ENCODE peak calls at places on chromosomes 1 and 21, in six cellular contexts. One of them, this sample, is unnamed.

GRCh38 chr1:33742663-33743062 is 121.2 kb upstream of the HMGB4 start:
- DNase-seq in sigmoid colon: no peak
- DNase-seq in breast epithelium: no peak
- DNase-seq in HCT116: no peak
- DNase-seq in suprapubic skin: no peak
- DNase-seq in stomach: no peak
- DNase-seq in this sample: no peak

GRCh38 chr1:15384301-15384901 is 25.3 kb upstream of the EFHD2 start:
- DNase-seq in sigmoid colon: no peak
- DNase-seq in breast epithelium: no peak
- DNase-seq in HCT116: no peak
- DNase-seq in suprapubic skin: no peak
- DNase-seq in stomach: peak; percentile 45
- DNase-seq in this sample: no peak

GRCh38 chr1:235557495-235557894 is 53.2 kb upstream of the B3GALNT2 start:
- DNase-seq in sigmoid colon: no peak
- DNase-seq in breast epithelium: no peak
- DNase-seq in HCT116: no peak
- DNase-seq in suprapubic skin: no peak
- DNase-seq in stomach: no peak
- DNase-seq in this sample: no peak

GRCh38 chr1:152739841-152740240 is 18.0 kb upstream of the KPRP start:
- DNase-seq in sigmoid colon: no peak
- DNase-seq in breast epithelium: no peak
- DNase-seq in HCT116: no peak
- DNase-seq in suprapubic skin: no peak
- DNase-seq in stomach: no peak
- DNase-seq in this sample: no peak

GRCh38 chr1:183780159-183780558 is 24.8 kb upstream of the RGL1 start:
- DNase-seq in sigmoid colon: no peak
- DNase-seq in breast epithelium: no peak
- DNase-seq in HCT116: no peak
- DNase-seq in suprapubic skin: no peak
- DNase-seq in stomach: no peak
- DNase-seq in this sample: no peak

GRCh38 chr1:106875622-106876021 is 180.9 kb upstream of the PRMT6 start:
- DNase-seq in sigmoid colon: no peak
- DNase-seq in breast epithelium: no peak
- DNase-seq in HCT116: no peak
- DNase-seq in suprapubic skin: no peak
- DNase-seq in stomach: no peak
- DNase-seq in this sample: no peak

GRCh38 chr1:14968251-14968812 is 185.2 kb upstream of the TMEM51 start:
- DNase-seq in sigmoid colon: peak; percentile 85
- DNase-seq in breast epithelium: peak; percentile 73
- DNase-seq in HCT116: no peak
- DNase-seq in suprapubic skin: peak; percentile 88
- DNase-seq in stomach: no peak
- DNase-seq in this sample: no peak

GRCh38 chr1:17588048-17588781 is 48.7 kb downstream of the ARHGEF10L start:
- DNase-seq in sigmoid colon: no peak
- DNase-seq in breast epithelium: peak; percentile 65
- DNase-seq in HCT116: no peak
- DNase-seq in suprapubic skin: no peak
- DNase-seq in stomach: peak; percentile 85
- DNase-seq in this sample: peak; percentile 26

GRCh38 chr1:93613895-93614294 is 67.7 kb downstream of the BCAR3 start:
- DNase-seq in sigmoid colon: peak; percentile 79
- DNase-seq in breast epithelium: no peak
- DNase-seq in HCT116: no peak
- DNase-seq in suprapubic skin: no peak
- DNase-seq in stomach: peak; percentile 54
- DNase-seq in this sample: peak; percentile 46

GRCh38 chr21:42616366-42617340 is 36.8 kb upstream of the PDE9A start:
- DNase-seq in sigmoid colon: no peak
- DNase-seq in breast epithelium: no peak
- DNase-seq in HCT116: no peak
- DNase-seq in suprapubic skin: peak; percentile 78
- DNase-seq in stomach: no peak
- DNase-seq in this sample: no peak

GRCh38 chr1:25091671-25092070 is 140.6 kb downstream of the SYF2 start:
- DNase-seq in sigmoid colon: no peak
- DNase-seq in breast epithelium: no peak
- DNase-seq in HCT116: no peak
- DNase-seq in suprapubic skin: no peak
- DNase-seq in stomach: no peak
- DNase-seq in this sample: no peak

GRCh38 chr1:5141750-5142149 is 487.3 kb downstream of the AJAP1 start:
- DNase-seq in sigmoid colon: no peak
- DNase-seq in breast epithelium: no peak
- DNase-seq in HCT116: no peak
- DNase-seq in suprapubic skin: no peak
- DNase-seq in stomach: no peak
- DNase-seq in this sample: no peak

GRCh38 chr1:103525114-103525606 is 339 bp upstream of the RNPC3 start:
- DNase-seq in sigmoid colon: no peak
- DNase-seq in breast epithelium: no peak
- DNase-seq in HCT116: no peak
- DNase-seq in suprapubic skin: no peak
- DNase-seq in stomach: no peak
- DNase-seq in this sample: no peak

GRCh38 chr1:45141247-45142003 is 65.0 kb downstream of the ZSWIM5 start:
- DNase-seq in sigmoid colon: no peak
- DNase-seq in breast epithelium: no peak
- DNase-seq in HCT116: no peak
- DNase-seq in suprapubic skin: no peak
- DNase-seq in stomach: no peak
- DNase-seq in this sample: peak; percentile 79

GRCh38 chr1:3018051-3018471 is 3.2 kb upstream of the ACTRT2 start:
- DNase-seq in sigmoid colon: peak; percentile 48
- DNase-seq in breast epithelium: peak; percentile 28
- DNase-seq in HCT116: no peak
- DNase-seq in suprapubic skin: peak; percentile 58
- DNase-seq in stomach: no peak
- DNase-seq in this sample: no peak

GRCh38 chr1:38287036-38287435 is 240.4 kb upstream of the POU3F1 start:
- DNase-seq in sigmoid colon: no peak
- DNase-seq in breast epithelium: no peak
- DNase-seq in HCT116: no peak
- DNase-seq in suprapubic skin: no peak
- DNase-seq in stomach: no peak
- DNase-seq in this sample: no peak

GRCh38 chr1:236150972-236151371 is 8.6 kb downstream of the GPR137B start:
- DNase-seq in sigmoid colon: no peak
- DNase-seq in breast epithelium: no peak
- DNase-seq in HCT116: no peak
- DNase-seq in suprapubic skin: no peak
- DNase-seq in stomach: no peak
- DNase-seq in this sample: no peak

GRCh38 chr1:19007491-19008441 is 51.3 kb upstream of the IFFO2 start:
- DNase-seq in sigmoid colon: no peak
- DNase-seq in breast epithelium: no peak
- DNase-seq in HCT116: no peak
- DNase-seq in suprapubic skin: no peak
- DNase-seq in stomach: peak; percentile 52
- DNase-seq in this sample: peak; percentile 3

GRCh38 chr21:36694041-36694515 is 4.8 kb upstream of the SIM2 start:
- DNase-seq in sigmoid colon: no peak
- DNase-seq in breast epithelium: no peak
- DNase-seq in HCT116: no peak
- DNase-seq in suprapubic skin: no peak
- DNase-seq in stomach: no peak
- DNase-seq in this sample: no peak

GRCh38 chr1:204150702-204151561 is 912 bp downstream of the ETNK2 start:
- DNase-seq in sigmoid colon: no peak
- DNase-seq in breast epithelium: no peak
- DNase-seq in HCT116: no peak
- DNase-seq in suprapubic skin: no peak
- DNase-seq in stomach: no peak
- DNase-seq in this sample: peak; percentile 27

GRCh38 chr21:41677671-41678015 is 89.2 kb downstream of the RIPK4 start:
- DNase-seq in sigmoid colon: no peak
- DNase-seq in breast epithelium: no peak
- DNase-seq in HCT116: no peak
- DNase-seq in suprapubic skin: no peak
- DNase-seq in stomach: no peak
- DNase-seq in this sample: no peak

GRCh38 chr1:161905269-161905884 is 118.3 kb downstream of the OLFML2B start:
- DNase-seq in sigmoid colon: no peak
- DNase-seq in breast epithelium: no peak
- DNase-seq in HCT116: peak; percentile 31
- DNase-seq in suprapubic skin: no peak
- DNase-seq in stomach: peak; percentile 38
- DNase-seq in this sample: no peak

DNA sequence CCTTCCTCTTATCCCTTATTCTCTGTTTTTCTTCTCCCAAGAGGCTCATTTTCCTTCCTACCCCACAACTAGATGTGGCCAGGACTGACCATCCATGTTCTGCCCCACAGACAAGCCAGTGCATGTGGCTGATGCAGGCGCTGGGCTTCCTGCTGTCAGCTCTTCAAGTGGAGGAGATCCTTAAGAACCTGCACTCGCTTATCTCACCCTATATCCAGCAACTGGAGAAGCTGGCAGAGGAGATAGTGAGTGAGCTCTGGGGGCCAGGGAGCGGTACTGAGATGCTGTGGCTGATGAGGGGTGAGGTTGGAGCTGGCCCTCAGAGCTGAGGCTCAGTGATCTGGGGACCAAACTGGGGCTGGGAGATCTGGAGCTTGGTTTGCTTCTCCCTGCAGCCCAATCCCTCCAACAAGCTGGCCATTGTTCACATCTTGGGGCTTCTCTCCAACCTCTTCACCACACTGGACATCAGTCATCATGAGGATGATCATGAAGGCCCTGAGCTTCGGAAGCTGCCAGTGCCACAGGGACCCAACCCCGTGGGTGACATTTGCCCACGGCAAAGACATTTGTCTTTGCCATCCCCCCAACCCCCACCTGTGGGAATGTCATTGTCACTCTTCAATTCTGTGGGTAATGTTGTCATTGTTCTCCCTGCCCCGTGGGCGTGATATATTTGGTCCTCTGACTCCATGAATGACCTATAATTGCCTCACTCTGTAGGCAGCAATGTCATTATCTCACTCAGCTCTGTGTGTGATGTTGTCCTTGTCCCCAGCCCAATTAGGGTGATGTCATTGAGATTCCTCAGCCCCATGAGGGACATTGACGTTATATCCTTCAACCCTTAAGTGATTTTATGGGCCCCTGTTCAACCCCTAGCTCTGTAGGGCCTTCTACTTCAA is 11.2 kb upstream of the DPH2 start:
- DNase-seq in sigmoid colon: no peak
- DNase-seq in breast epithelium: no peak
- DNase-seq in HCT116: no peak
- DNase-seq in suprapubic skin: no peak
- DNase-seq in stomach: no peak
- DNase-seq in this sample: no peak
- TF ChIP-seq POLR2AphosphoS5 in sigmoid colon: no peak
- TF ChIP-seq POLR2AphosphoS5 in breast epithelium: no peak
- TF ChIP-seq POLR2AphosphoS5 in HCT116: no peak
- TF ChIP-seq POLR2AphosphoS5 in suprapubic skin: no peak
- TF ChIP-seq POLR2AphosphoS5 in stomach: no peak
- TF ChIP-seq POLR2AphosphoS5 in this sample: no peak

GRCh38 chr1:1393014-1393413 is 6.1 kb downstream of the CCNL2 start:
- DNase-seq in sigmoid colon: no peak
- DNase-seq in breast epithelium: no peak
- DNase-seq in HCT116: no peak
- DNase-seq in suprapubic skin: no peak
- DNase-seq in stomach: no peak
- DNase-seq in this sample: no peak
- H3K36me3 ChIP-seq in sigmoid colon: peaks cover 75% of the 10 kb centered on the region
- H3K36me3 ChIP-seq in breast epithelium: peaks cover 21% of the 10 kb centered on the region
- H3K36me3 ChIP-seq in HCT116: peaks cover 80% of the 10 kb centered on the region
- H3K36me3 ChIP-seq in suprapubic skin: peaks cover 94% of the 10 kb centered on the region
- H3K36me3 ChIP-seq in stomach: peaks cover 89% of the 10 kb centered on the region
- H3K36me3 ChIP-seq in this sample: peaks cover 44% of the 10 kb centered on the region

DNA sequence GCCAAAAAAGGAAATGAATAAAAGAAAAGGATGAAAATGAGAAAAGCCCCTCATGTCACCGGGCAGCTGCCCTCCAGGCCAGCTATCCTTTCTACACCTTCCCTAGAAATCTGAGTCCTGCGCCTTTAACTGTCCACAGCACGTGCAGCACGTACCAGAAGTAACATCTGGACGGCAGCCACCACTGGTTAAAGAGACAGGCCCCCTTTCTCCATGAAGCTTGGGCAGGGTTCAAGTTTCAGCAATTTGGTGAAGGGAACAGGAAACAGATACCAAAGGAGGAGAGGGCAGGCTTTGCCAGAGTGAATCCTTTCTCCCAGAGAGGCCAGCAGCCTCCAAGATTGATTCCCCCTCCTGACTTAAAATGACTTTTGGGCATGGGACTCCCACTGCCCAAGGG is 3.6 kb upstream of the KIAA2013 start:
- DNase-seq in sigmoid colon: peak; percentile 94
- DNase-seq in breast epithelium: no peak
- DNase-seq in HCT116: no peak
- DNase-seq in suprapubic skin: no peak
- DNase-seq in stomach: peak; percentile 77
- DNase-seq in this sample: peak; percentile 49
- TF ChIP-seq POLR2AphosphoS5 in sigmoid colon: no peak
- TF ChIP-seq POLR2AphosphoS5 in breast epithelium: no peak
- TF ChIP-seq POLR2AphosphoS5 in HCT116: peak; percentile 62
- TF ChIP-seq POLR2AphosphoS5 in suprapubic skin: no peak
- TF ChIP-seq POLR2AphosphoS5 in stomach: no peak
- TF ChIP-seq POLR2AphosphoS5 in this sample: peak; percentile 67

GRCh38 chr1:155957411-155957915 is 16.0 kb downstream of the RXFP4 start:
- DNase-seq in sigmoid colon: no peak
- DNase-seq in breast epithelium: no peak
- DNase-seq in HCT116: no peak
- DNase-seq in suprapubic skin: no peak
- DNase-seq in stomach: no peak
- DNase-seq in this sample: no peak
- H3K36me3 ChIP-seq in sigmoid colon: peaks cover 82% of the 10 kb centered on the region
- H3K36me3 ChIP-seq in breast epithelium: peaks cover 6% of the 10 kb centered on the region
- H3K36me3 ChIP-seq in HCT116: peaks cover 37% of the 10 kb centered on the region
- H3K36me3 ChIP-seq in suprapubic skin: peaks cover 95% of the 10 kb centered on the region
- H3K36me3 ChIP-seq in stomach: peaks cover 85% of the 10 kb centered on the region
- H3K36me3 ChIP-seq in this sample: peaks cover 5% of the 10 kb centered on the region